ENCODE peak calls at places on chromosomes 7 and 10, in seven cellular contexts. One of them, this sample, is unnamed.

GRCh38 chr10:50506861-50507573 is 116.7 kb downstream of the SGMS1 start:
- DNase-seq in stimulated activated CD4-positive, alpha-beta T cell treated with anti-CD3 and anti-CD28 coated beads, Interleukin-12 subunit alpha, Interleukin-12 subunit beta, amount 100 ng/mL, for 48 hours: no peak
- DNase-seq in Caki2: no peak
- DNase-seq in non-pigmented ciliary epithelial cell: no peak
- DNase-seq in colonic mucosa: no peak
- DNase-seq in mesendoderm: no peak
- DNase-seq in frontal cortex: peak
- DNase-seq in this sample: no peak

GRCh38 chr7:11373546-11374142 is 400.0 kb downstream of the PHF14 start:
- DNase-seq in non-pigmented ciliary epithelial cell: no peak
- DNase-seq in colonic mucosa: no peak
- DNase-seq in frontal cortex: no peak
- DNase-seq in mesendoderm: peak
- DNase-seq in stimulated activated CD4-positive, alpha-beta T cell treated with anti-CD3 and anti-CD28 coated beads, Interleukin-12 subunit alpha, Interleukin-12 subunit beta, amount 100 ng/mL, for 48 hours: no peak
- DNase-seq in Caki2: peak
- DNase-seq in this sample: no peak

GRCh38 chr7:76514926-76515325 is 4.6 kb downstream of the UPK3B start:
- DNase-seq in frontal cortex: no peak
- DNase-seq in Caki2: no peak
- DNase-seq in colonic mucosa: peak
- DNase-seq in mesendoderm: no peak
- DNase-seq in non-pigmented ciliary epithelial cell: no peak
- DNase-seq in stimulated activated CD4-positive, alpha-beta T cell treated with anti-CD3 and anti-CD28 coated beads, Interleukin-12 subunit alpha, Interleukin-12 subunit beta, amount 100 ng/mL, for 48 hours: no peak
- DNase-seq in this sample: no peak

GRCh38 chr7:54985405-54986360 is 33.1 kb upstream of the EGFR start:
- DNase-seq in mesendoderm: no peak
- DNase-seq in colonic mucosa: no peak
- DNase-seq in non-pigmented ciliary epithelial cell: peak
- DNase-seq in frontal cortex: no peak
- DNase-seq in stimulated activated CD4-positive, alpha-beta T cell treated with anti-CD3 and anti-CD28 coated beads, Interleukin-12 subunit alpha, Interleukin-12 subunit beta, amount 100 ng/mL, for 48 hours: no peak
- DNase-seq in Caki2: peak
- DNase-seq in this sample: no peak

GRCh38 chr10:35192645-35193249 is 66.1 kb downstream of the CREM start:
- DNase-seq in Caki2: no peak
- DNase-seq in colonic mucosa: no peak
- DNase-seq in stimulated activated CD4-positive, alpha-beta T cell treated with anti-CD3 and anti-CD28 coated beads, Interleukin-12 subunit alpha, Interleukin-12 subunit beta, amount 100 ng/mL, for 48 hours: no peak
- DNase-seq in mesendoderm: peak
- DNase-seq in non-pigmented ciliary epithelial cell: no peak
- DNase-seq in frontal cortex: no peak
- DNase-seq in this sample: no peak

GRCh38 chr7:11168622-11169170 is 195.0 kb downstream of the PHF14 start:
- DNase-seq in colonic mucosa: no peak
- DNase-seq in frontal cortex: no peak
- DNase-seq in Caki2: no peak
- DNase-seq in mesendoderm: no peak
- DNase-seq in stimulated activated CD4-positive, alpha-beta T cell treated with anti-CD3 and anti-CD28 coated beads, Interleukin-12 subunit alpha, Interleukin-12 subunit beta, amount 100 ng/mL, for 48 hours: no peak
- DNase-seq in non-pigmented ciliary epithelial cell: no peak
- DNase-seq in this sample: no peak

GRCh38 chr10:44413416-44413815 is 28.5 kb upstream of the CXCL12 start:
- DNase-seq in stimulated activated CD4-positive, alpha-beta T cell treated with anti-CD3 and anti-CD28 coated beads, Interleukin-12 subunit alpha, Interleukin-12 subunit beta, amount 100 ng/mL, for 48 hours: no peak
- DNase-seq in Caki2: no peak
- DNase-seq in frontal cortex: no peak
- DNase-seq in colonic mucosa: no peak
- DNase-seq in mesendoderm: no peak
- DNase-seq in non-pigmented ciliary epithelial cell: no peak
- DNase-seq in this sample: no peak

GRCh38 chr10:93615576-93615975 is 3.2 kb downstream of the PDE6C start:
- DNase-seq in non-pigmented ciliary epithelial cell: no peak
- DNase-seq in Caki2: no peak
- DNase-seq in colonic mucosa: no peak
- DNase-seq in mesendoderm: no peak
- DNase-seq in stimulated activated CD4-positive, alpha-beta T cell treated with anti-CD3 and anti-CD28 coated beads, Interleukin-12 subunit alpha, Interleukin-12 subunit beta, amount 100 ng/mL, for 48 hours: no peak
- DNase-seq in frontal cortex: no peak
- DNase-seq in this sample: no peak

GRCh38 chr10:2963889-2964631 is 103.3 kb upstream of the PFKP start:
- DNase-seq in stimulated activated CD4-positive, alpha-beta T cell treated with anti-CD3 and anti-CD28 coated beads, Interleukin-12 subunit alpha, Interleukin-12 subunit beta, amount 100 ng/mL, for 48 hours: no peak
- DNase-seq in Caki2: no peak
- DNase-seq in colonic mucosa: no peak
- DNase-seq in frontal cortex: no peak
- DNase-seq in mesendoderm: peak
- DNase-seq in non-pigmented ciliary epithelial cell: no peak
- DNase-seq in this sample: no peak

GRCh38 chr7:47330561-47331178 is 251.2 kb downstream of the TNS3 start:
- DNase-seq in colonic mucosa: no peak
- DNase-seq in stimulated activated CD4-positive, alpha-beta T cell treated with anti-CD3 and anti-CD28 coated beads, Interleukin-12 subunit alpha, Interleukin-12 subunit beta, amount 100 ng/mL, for 48 hours: no peak
- DNase-seq in non-pigmented ciliary epithelial cell: no peak
- DNase-seq in mesendoderm: no peak
- DNase-seq in Caki2: no peak
- DNase-seq in frontal cortex: no peak
- DNase-seq in this sample: no peak

GRCh38 chr7:71497233-71497946 is 365.4 kb downstream of the GALNT17 start:
- DNase-seq in frontal cortex: no peak
- DNase-seq in Caki2: no peak
- DNase-seq in stimulated activated CD4-positive, alpha-beta T cell treated with anti-CD3 and anti-CD28 coated beads, Interleukin-12 subunit alpha, Interleukin-12 subunit beta, amount 100 ng/mL, for 48 hours: no peak
- DNase-seq in colonic mucosa: no peak
- DNase-seq in non-pigmented ciliary epithelial cell: no peak
- DNase-seq in mesendoderm: no peak
- DNase-seq in this sample: no peak

GRCh38 chr7:102913846-102914245 is 1.0 kb downstream of the LRRC17 start:
- DNase-seq in colonic mucosa: no peak
- DNase-seq in non-pigmented ciliary epithelial cell: no peak
- DNase-seq in mesendoderm: no peak
- DNase-seq in stimulated activated CD4-positive, alpha-beta T cell treated with anti-CD3 and anti-CD28 coated beads, Interleukin-12 subunit alpha, Interleukin-12 subunit beta, amount 100 ng/mL, for 48 hours: no peak
- DNase-seq in Caki2: no peak
- DNase-seq in frontal cortex: no peak
- DNase-seq in this sample: no peak

GRCh38 chr10:90817173-90817889 is 40.5 kb downstream of the HTR7 start:
- DNase-seq in non-pigmented ciliary epithelial cell: no peak
- DNase-seq in colonic mucosa: no peak
- DNase-seq in mesendoderm: peak
- DNase-seq in Caki2: no peak
- DNase-seq in stimulated activated CD4-positive, alpha-beta T cell treated with anti-CD3 and anti-CD28 coated beads, Interleukin-12 subunit alpha, Interleukin-12 subunit beta, amount 100 ng/mL, for 48 hours: no peak
- DNase-seq in frontal cortex: no peak
- DNase-seq in this sample: no peak

GRCh38 chr7:43170571-43170970 is 58.1 kb downstream of the HECW1 start:
- DNase-seq in non-pigmented ciliary epithelial cell: no peak
- DNase-seq in mesendoderm: peak
- DNase-seq in stimulated activated CD4-positive, alpha-beta T cell treated with anti-CD3 and anti-CD28 coated beads, Interleukin-12 subunit alpha, Interleukin-12 subunit beta, amount 100 ng/mL, for 48 hours: no peak
- DNase-seq in Caki2: peak
- DNase-seq in frontal cortex: no peak
- DNase-seq in colonic mucosa: no peak
- DNase-seq in this sample: no peak

GRCh38 chr7:87013841-87014191 is 45.6 kb downstream of the ELAPOR2 start:
- DNase-seq in stimulated activated CD4-positive, alpha-beta T cell treated with anti-CD3 and anti-CD28 coated beads, Interleukin-12 subunit alpha, Interleukin-12 subunit beta, amount 100 ng/mL, for 48 hours: no peak
- DNase-seq in colonic mucosa: no peak
- DNase-seq in Caki2: no peak
- DNase-seq in non-pigmented ciliary epithelial cell: no peak
- DNase-seq in frontal cortex: no peak
- DNase-seq in mesendoderm: no peak
- DNase-seq in this sample: no peak

GRCh38 chr10:191703-192518 is 56.7 kb downstream of the ZMYND11 start:
- DNase-seq in mesendoderm: no peak
- DNase-seq in non-pigmented ciliary epithelial cell: no peak
- DNase-seq in colonic mucosa: no peak
- DNase-seq in Caki2: no peak
- DNase-seq in stimulated activated CD4-positive, alpha-beta T cell treated with anti-CD3 and anti-CD28 coated beads, Interleukin-12 subunit alpha, Interleukin-12 subunit beta, amount 100 ng/mL, for 48 hours: no peak
- DNase-seq in frontal cortex: no peak
- DNase-seq in this sample: no peak

GRCh38 chr10:3625959-3626751 is 158.9 kb downstream of the KLF6 start:
- DNase-seq in mesendoderm: no peak
- DNase-seq in non-pigmented ciliary epithelial cell: peak
- DNase-seq in colonic mucosa: no peak
- DNase-seq in Caki2: no peak
- DNase-seq in frontal cortex: no peak
- DNase-seq in stimulated activated CD4-positive, alpha-beta T cell treated with anti-CD3 and anti-CD28 coated beads, Interleukin-12 subunit alpha, Interleukin-12 subunit beta, amount 100 ng/mL, for 48 hours: no peak
- DNase-seq in this sample: no peak

GRCh38 chr7:40839881-40840280 is 705.1 kb downstream of the SUGCT start:
- DNase-seq in stimulated activated CD4-positive, alpha-beta T cell treated with anti-CD3 and anti-CD28 coated beads, Interleukin-12 subunit alpha, Interleukin-12 subunit beta, amount 100 ng/mL, for 48 hours: no peak
- DNase-seq in non-pigmented ciliary epithelial cell: peak
- DNase-seq in Caki2: peak
- DNase-seq in frontal cortex: no peak
- DNase-seq in colonic mucosa: no peak
- DNase-seq in mesendoderm: peak
- DNase-seq in this sample: no peak

GRCh38 chr10:23373156-23373555 is 28.6 kb upstream of the C10orf67 start:
- DNase-seq in frontal cortex: no peak
- DNase-seq in Caki2: no peak
- DNase-seq in non-pigmented ciliary epithelial cell: no peak
- DNase-seq in mesendoderm: no peak
- DNase-seq in stimulated activated CD4-positive, alpha-beta T cell treated with anti-CD3 and anti-CD28 coated beads, Interleukin-12 subunit alpha, Interleukin-12 subunit beta, amount 100 ng/mL, for 48 hours: no peak
- DNase-seq in colonic mucosa: no peak
- DNase-seq in this sample: no peak